ENCODE peak calls at places on chromosomes 13 and 19, in nine cellular contexts. One of them, this sample, is unnamed.

GRCh38 chr13:45381196-45381595 is 37.0 kb downstream of the SLC25A30 start:
- DNase-seq in mammary epithelial cell: no peak
- DNase-seq in psoas muscle: no peak
- DNase-seq in osteoblast: no peak
- DNase-seq in endothelial cell: no peak
- DNase-seq in NCI-H2171 treated with DMSO at 0.1 percent for 48 hours: no peak
- DNase-seq in fibroblast of mammary gland: no peak
- DNase-seq in Calu3: no peak
- DNase-seq in left cardiac atrium: no peak
- DNase-seq in this sample: no peak

GRCh38 chr13:36975172-36975571 is 24.0 kb downstream of the ALG5 start:
- DNase-seq in psoas muscle: no peak
- DNase-seq in mammary epithelial cell: no peak
- DNase-seq in NCI-H2171 treated with DMSO at 0.1 percent for 48 hours: no peak
- DNase-seq in osteoblast: no peak
- DNase-seq in left cardiac atrium: no peak
- DNase-seq in Calu3: no peak
- DNase-seq in endothelial cell: no peak
- DNase-seq in fibroblast of mammary gland: no peak
- DNase-seq in this sample: no peak

GRCh38 chr13:46321494-46322225 is 65.4 kb downstream of the RUBCNL start:
- DNase-seq in fibroblast of mammary gland: peak; percentile 75
- DNase-seq in psoas muscle: peak; percentile 34
- DNase-seq in osteoblast: peak; percentile 88
- DNase-seq in NCI-H2171 treated with DMSO at 0.1 percent for 48 hours: no peak
- DNase-seq in left cardiac atrium: peak; percentile 65
- DNase-seq in Calu3: peak; percentile 49
- DNase-seq in mammary epithelial cell: peak; percentile 34
- DNase-seq in endothelial cell: peak; percentile 52
- DNase-seq in this sample: no peak

GRCh38 chr13:89550842-89551422 is 1796.6 kb upstream of the MIR17HG start:
- DNase-seq in mammary epithelial cell: peak; percentile 92
- DNase-seq in NCI-H2171 treated with DMSO at 0.1 percent for 48 hours: no peak
- DNase-seq in left cardiac atrium: no peak
- DNase-seq in osteoblast: no peak
- DNase-seq in psoas muscle: no peak
- DNase-seq in Calu3: no peak
- DNase-seq in endothelial cell: no peak
- DNase-seq in fibroblast of mammary gland: no peak
- DNase-seq in this sample: no peak

GRCh38 chr13:111883571-111884343 is 183.2 kb upstream of the SOX1 start:
- DNase-seq in left cardiac atrium: no peak
- DNase-seq in endothelial cell: no peak
- DNase-seq in NCI-H2171 treated with DMSO at 0.1 percent for 48 hours: no peak
- DNase-seq in Calu3: no peak
- DNase-seq in osteoblast: no peak
- DNase-seq in psoas muscle: no peak
- DNase-seq in mammary epithelial cell: no peak
- DNase-seq in fibroblast of mammary gland: no peak
- DNase-seq in this sample: peak; percentile 29

GRCh38 chr13:19661126-19661525 is 27.7 kb downstream of the MPHOSPH8 start:
- DNase-seq in NCI-H2171 treated with DMSO at 0.1 percent for 48 hours: no peak
- DNase-seq in left cardiac atrium: no peak
- DNase-seq in mammary epithelial cell: no peak
- DNase-seq in osteoblast: no peak
- DNase-seq in Calu3: no peak
- DNase-seq in fibroblast of mammary gland: no peak
- DNase-seq in psoas muscle: no peak
- DNase-seq in endothelial cell: no peak
- DNase-seq in this sample: no peak

GRCh38 chr13:80337011-80337688 is 3.8 kb downstream of the SPRY2 start:
- DNase-seq in endothelial cell: no peak
- DNase-seq in psoas muscle: no peak
- DNase-seq in osteoblast: peak; percentile 57
- DNase-seq in fibroblast of mammary gland: peak; percentile 25
- DNase-seq in left cardiac atrium: no peak
- DNase-seq in NCI-H2171 treated with DMSO at 0.1 percent for 48 hours: no peak
- DNase-seq in mammary epithelial cell: peak; percentile 51
- DNase-seq in Calu3: peak; percentile 0
- DNase-seq in this sample: no peak

GRCh38 chr13:48431987-48432615 is 19.2 kb upstream of the LPAR6 start:
- DNase-seq in left cardiac atrium: no peak
- DNase-seq in osteoblast: no peak
- DNase-seq in Calu3: no peak
- DNase-seq in NCI-H2171 treated with DMSO at 0.1 percent for 48 hours: peak; percentile 65
- DNase-seq in fibroblast of mammary gland: peak; percentile 45
- DNase-seq in mammary epithelial cell: no peak
- DNase-seq in psoas muscle: no peak
- DNase-seq in endothelial cell: no peak
- DNase-seq in this sample: no peak

GRCh38 chr19:16886305-16886880 is 2.4 kb upstream of the F2RL3 start:
- DNase-seq in osteoblast: peak; percentile 93
- DNase-seq in psoas muscle: peak; percentile 55
- DNase-seq in NCI-H2171 treated with DMSO at 0.1 percent for 48 hours: no peak
- DNase-seq in left cardiac atrium: peak; percentile 86
- DNase-seq in Calu3: no peak
- DNase-seq in fibroblast of mammary gland: peak; percentile 92
- DNase-seq in endothelial cell: no peak
- DNase-seq in mammary epithelial cell: no peak
- DNase-seq in this sample: no peak

GRCh38 chr13:72290962-72291681 is 424.1 kb upstream of the DACH1 start:
- DNase-seq in NCI-H2171 treated with DMSO at 0.1 percent for 48 hours: no peak
- DNase-seq in psoas muscle: no peak
- DNase-seq in Calu3: peak; percentile 1
- DNase-seq in fibroblast of mammary gland: peak; percentile 12
- DNase-seq in mammary epithelial cell: peak; percentile 83
- DNase-seq in left cardiac atrium: no peak
- DNase-seq in osteoblast: no peak
- DNase-seq in endothelial cell: no peak
- DNase-seq in this sample: no peak

GRCh38 chr13:28505543-28506135 is 10.7 kb upstream of the FLT1 start:
- DNase-seq in psoas muscle: no peak
- DNase-seq in endothelial cell: no peak
- DNase-seq in Calu3: no peak
- DNase-seq in osteoblast: no peak
- DNase-seq in NCI-H2171 treated with DMSO at 0.1 percent for 48 hours: no peak
- DNase-seq in left cardiac atrium: no peak
- DNase-seq in fibroblast of mammary gland: no peak
- DNase-seq in mammary epithelial cell: no peak
- DNase-seq in this sample: no peak

GRCh38 chr13:53064721-53065120 is 36.1 kb downstream of the OLFM4 start:
- DNase-seq in psoas muscle: no peak
- DNase-seq in fibroblast of mammary gland: peak; percentile 8
- DNase-seq in Calu3: no peak
- DNase-seq in NCI-H2171 treated with DMSO at 0.1 percent for 48 hours: peak; percentile 98
- DNase-seq in endothelial cell: no peak
- DNase-seq in left cardiac atrium: no peak
- DNase-seq in mammary epithelial cell: no peak
- DNase-seq in osteoblast: no peak
- DNase-seq in this sample: no peak

GRCh38 chr13:92355213-92355612 is 871.4 kb upstream of the GPC6 start:
- DNase-seq in mammary epithelial cell: no peak
- DNase-seq in Calu3: no peak
- DNase-seq in psoas muscle: no peak
- DNase-seq in fibroblast of mammary gland: peak; percentile 30
- DNase-seq in osteoblast: no peak
- DNase-seq in NCI-H2171 treated with DMSO at 0.1 percent for 48 hours: peak; percentile 42
- DNase-seq in endothelial cell: peak; percentile 18
- DNase-seq in left cardiac atrium: no peak
- DNase-seq in this sample: no peak

GRCh38 chr13:21034602-21035190 is 26.7 kb downstream of the LATS2 start:
- DNase-seq in Calu3: peak; percentile 49
- DNase-seq in NCI-H2171 treated with DMSO at 0.1 percent for 48 hours: no peak
- DNase-seq in left cardiac atrium: no peak
- DNase-seq in psoas muscle: no peak
- DNase-seq in endothelial cell: peak; percentile 52
- DNase-seq in mammary epithelial cell: no peak
- DNase-seq in osteoblast: no peak
- DNase-seq in fibroblast of mammary gland: peak; percentile 63
- DNase-seq in this sample: no peak

GRCh38 chr19:35008891-35009341 is 8.8 kb downstream of the GRAMD1A start:
- DNase-seq in NCI-H2171 treated with DMSO at 0.1 percent for 48 hours: no peak
- DNase-seq in endothelial cell: no peak
- DNase-seq in psoas muscle: no peak
- DNase-seq in left cardiac atrium: peak; percentile 74
- DNase-seq in mammary epithelial cell: no peak
- DNase-seq in Calu3: no peak
- DNase-seq in fibroblast of mammary gland: no peak
- DNase-seq in osteoblast: peak; percentile 50
- DNase-seq in this sample: no peak

GRCh38 chr13:110397445-110397844 is 90.4 kb downstream of the COL4A2 start:
- DNase-seq in left cardiac atrium: peak; percentile 53
- DNase-seq in endothelial cell: no peak
- DNase-seq in mammary epithelial cell: peak; percentile 67
- DNase-seq in osteoblast: no peak
- DNase-seq in Calu3: peak; percentile 3
- DNase-seq in fibroblast of mammary gland: peak; percentile 93
- DNase-seq in NCI-H2171 treated with DMSO at 0.1 percent for 48 hours: no peak
- DNase-seq in psoas muscle: no peak
- DNase-seq in this sample: no peak

GRCh38 chr13:113489549-113490495 is 689 bp downstream of the DCUN1D2 start:
- DNase-seq in endothelial cell: peak; percentile 44
- DNase-seq in NCI-H2171 treated with DMSO at 0.1 percent for 48 hours: peak; percentile 36
- DNase-seq in osteoblast: peak; percentile 91
- DNase-seq in left cardiac atrium: peak; percentile 52
- DNase-seq in mammary epithelial cell: peak; percentile 38
- DNase-seq in Calu3: peak; percentile 1
- DNase-seq in fibroblast of mammary gland: peak; percentile 37
- DNase-seq in psoas muscle: no peak
- DNase-seq in this sample: no peak

GRCh38 chr19:11633223-11633622 is 35.9 kb downstream of the ZNF627 start:
- DNase-seq in fibroblast of mammary gland: no peak
- DNase-seq in psoas muscle: no peak
- DNase-seq in mammary epithelial cell: no peak
- DNase-seq in Calu3: no peak
- DNase-seq in left cardiac atrium: no peak
- DNase-seq in osteoblast: no peak
- DNase-seq in endothelial cell: no peak
- DNase-seq in NCI-H2171 treated with DMSO at 0.1 percent for 48 hours: no peak
- DNase-seq in this sample: no peak

GRCh38 chr13:67147257-67148218 is 82.6 kb downstream of the PCDH9 start:
- DNase-seq in psoas muscle: no peak
- DNase-seq in NCI-H2171 treated with DMSO at 0.1 percent for 48 hours: peak; percentile 40
- DNase-seq in osteoblast: no peak
- DNase-seq in left cardiac atrium: no peak
- DNase-seq in Calu3: no peak
- DNase-seq in endothelial cell: peak; percentile 7
- DNase-seq in fibroblast of mammary gland: peak; percentile 69
- DNase-seq in mammary epithelial cell: no peak
- DNase-seq in this sample: no peak

GRCh38 chr19:45501730-45502014 is 3.4 kb downstream of the PPM1N start:
- DNase-seq in osteoblast: no peak
- DNase-seq in left cardiac atrium: no peak
- DNase-seq in fibroblast of mammary gland: no peak
- DNase-seq in endothelial cell: no peak
- DNase-seq in mammary epithelial cell: no peak
- DNase-seq in Calu3: no peak
- DNase-seq in psoas muscle: no peak
- DNase-seq in NCI-H2171 treated with DMSO at 0.1 percent for 48 hours: no peak
- DNase-seq in this sample: no peak

GRCh38 chr13:99572921-99573320 is 71.6 kb downstream of the TM9SF2 start:
- DNase-seq in Calu3: no peak
- DNase-seq in psoas muscle: no peak
- DNase-seq in endothelial cell: no peak
- DNase-seq in left cardiac atrium: no peak
- DNase-seq in NCI-H2171 treated with DMSO at 0.1 percent for 48 hours: no peak
- DNase-seq in fibroblast of mammary gland: peak; percentile 45
- DNase-seq in mammary epithelial cell: no peak
- DNase-seq in osteoblast: no peak
- DNase-seq in this sample: no peak

GRCh38 chr13:44397766-44398223 is 24.2 kb downstream of the SERP2 start:
- DNase-seq in left cardiac atrium: no peak
- DNase-seq in endothelial cell: no peak
- DNase-seq in fibroblast of mammary gland: peak; percentile 64
- DNase-seq in osteoblast: peak; percentile 81
- DNase-seq in psoas muscle: no peak
- DNase-seq in Calu3: no peak
- DNase-seq in NCI-H2171 treated with DMSO at 0.1 percent for 48 hours: no peak
- DNase-seq in mammary epithelial cell: no peak
- DNase-seq in this sample: no peak

GRCh38 chr13:112188298-112188610 is 121.3 kb downstream of the SOX1 start:
- DNase-seq in endothelial cell: no peak
- DNase-seq in Calu3: no peak
- DNase-seq in osteoblast: no peak
- DNase-seq in left cardiac atrium: no peak
- DNase-seq in mammary epithelial cell: no peak
- DNase-seq in NCI-H2171 treated with DMSO at 0.1 percent for 48 hours: no peak
- DNase-seq in psoas muscle: no peak
- DNase-seq in fibroblast of mammary gland: no peak
- DNase-seq in this sample: no peak

GRCh38 chr19:43310221-43310620 is 40.9 kb upstream of the PSG9 start:
- DNase-seq in fibroblast of mammary gland: no peak
- DNase-seq in osteoblast: no peak
- DNase-seq in Calu3: no peak
- DNase-seq in psoas muscle: no peak
- DNase-seq in mammary epithelial cell: peak; percentile 28
- DNase-seq in NCI-H2171 treated with DMSO at 0.1 percent for 48 hours: no peak
- DNase-seq in endothelial cell: no peak
- DNase-seq in left cardiac atrium: no peak
- DNase-seq in this sample: no peak

GRCh38 chr19:7868671-7869452 is 5.3 kb downstream of the PRR36 start:
- DNase-seq in endothelial cell: peak; percentile 80
- DNase-seq in NCI-H2171 treated with DMSO at 0.1 percent for 48 hours: no peak
- DNase-seq in mammary epithelial cell: peak; percentile 74
- DNase-seq in Calu3: peak; percentile 70
- DNase-seq in fibroblast of mammary gland: peak; percentile 58
- DNase-seq in left cardiac atrium: peak; percentile 75
- DNase-seq in osteoblast: peak; percentile 98
- DNase-seq in psoas muscle: peak; percentile 63
- DNase-seq in this sample: no peak

GRCh38 chr13:107480130-107480529 is 735.2 kb downstream of the LIG4 start:
- DNase-seq in NCI-H2171 treated with DMSO at 0.1 percent for 48 hours: no peak
- DNase-seq in psoas muscle: no peak
- DNase-seq in fibroblast of mammary gland: peak; percentile 8
- DNase-seq in left cardiac atrium: no peak
- DNase-seq in endothelial cell: no peak
- DNase-seq in Calu3: no peak
- DNase-seq in mammary epithelial cell: no peak
- DNase-seq in osteoblast: no peak
- DNase-seq in this sample: no peak

GRCh38 chr19:15115080-15115479 is 7.9 kb downstream of the SYDE1 start:
- DNase-seq in osteoblast: peak; percentile 97
- DNase-seq in endothelial cell: no peak
- DNase-seq in psoas muscle: peak; percentile 75
- DNase-seq in Calu3: no peak
- DNase-seq in left cardiac atrium: peak; percentile 85
- DNase-seq in mammary epithelial cell: no peak
- DNase-seq in NCI-H2171 treated with DMSO at 0.1 percent for 48 hours: no peak
- DNase-seq in fibroblast of mammary gland: peak; percentile 81
- DNase-seq in this sample: no peak

GRCh38 chr13:41273806-41274441 is 10.5 kb upstream of the MTRF1 start:
- DNase-seq in osteoblast: no peak
- DNase-seq in endothelial cell: no peak
- DNase-seq in psoas muscle: no peak
- DNase-seq in fibroblast of mammary gland: no peak
- DNase-seq in mammary epithelial cell: no peak
- DNase-seq in left cardiac atrium: no peak
- DNase-seq in NCI-H2171 treated with DMSO at 0.1 percent for 48 hours: no peak
- DNase-seq in Calu3: no peak
- DNase-seq in this sample: no peak

GRCh38 chr19:16573925-16574324 is 1.7 kb upstream of the SLC35E1 start:
- DNase-seq in endothelial cell: no peak
- DNase-seq in left cardiac atrium: no peak
- DNase-seq in mammary epithelial cell: no peak
- DNase-seq in fibroblast of mammary gland: no peak
- DNase-seq in Calu3: no peak
- DNase-seq in psoas muscle: no peak
- DNase-seq in osteoblast: peak; percentile 85
- DNase-seq in NCI-H2171 treated with DMSO at 0.1 percent for 48 hours: no peak
- DNase-seq in this sample: no peak

GRCh38 chr13:79749985-79750551 is 269.1 kb downstream of the NDFIP2 start:
- DNase-seq in NCI-H2171 treated with DMSO at 0.1 percent for 48 hours: no peak
- DNase-seq in left cardiac atrium: peak; percentile 75
- DNase-seq in osteoblast: no peak
- DNase-seq in endothelial cell: peak; percentile 27
- DNase-seq in Calu3: no peak
- DNase-seq in mammary epithelial cell: peak; percentile 69
- DNase-seq in fibroblast of mammary gland: peak; percentile 93
- DNase-seq in psoas muscle: peak; percentile 62
- DNase-seq in this sample: no peak

GRCh38 chr13:97259787-97260641 is 37.9 kb downstream of the MBNL2 start:
- DNase-seq in left cardiac atrium: no peak
- DNase-seq in Calu3: no peak
- DNase-seq in psoas muscle: peak; percentile 46
- DNase-seq in fibroblast of mammary gland: peak; percentile 75
- DNase-seq in mammary epithelial cell: no peak
- DNase-seq in endothelial cell: no peak
- DNase-seq in osteoblast: peak; percentile 66
- DNase-seq in NCI-H2171 treated with DMSO at 0.1 percent for 48 hours: no peak
- DNase-seq in this sample: no peak

This sample was measured in vagina.